ENCODE peak calls at places on chromosome 9, in five cellular contexts. U, D, R, E and T are unnamed samples.

GRCh38 chr9:99023831-99024230 is 80.1 kb downstream of the COL15A1 start:
- DNase-seq in U (no peak), D (no peak), R (no peak), E (peak; percentile 58), T (peak; percentile 76)

GRCh38 chr9:68683433-68683832 is 21.6 kb upstream of the PIP5K1B start:
- DNase-seq in U (no peak), D (no peak), R (no peak), E (no peak), T (no peak)

GRCh38 chr9:100579665-100580064 is 1.8 kb downstream of the CAVIN4 start:
- DNase-seq in U (no peak), D (peak; percentile 65), R (no peak), E (peak; percentile 61), T (no peak)

GRCh38 chr9:80797841-80798688 is 891.3 kb downstream of the TLE1 start:
- DNase-seq in U (no peak), D (peak; percentile 47), R (no peak), E (peak; percentile 63), T (peak; percentile 68)

GRCh38 chr9:14515564-14516198 is 177.6 kb downstream of the ZDHHC21 start:
- DNase-seq in U (no peak), D (peak; percentile 34), R (no peak), E (no peak), T (no peak)

GRCh38 chr9:97710356-97711222 is 13.4 kb upstream of the XPA start:
- DNase-seq in U (peak; percentile 32), D (peak; percentile 30), R (peak; percentile 13), E (peak; percentile 66), T (peak; percentile 64)

GRCh38 chr9:92414566-92414965 is 9.7 kb downstream of the OMD start:
- DNase-seq in U (no peak), D (peak; percentile 29), R (no peak), E (peak; percentile 21), T (no peak)

GRCh38 chr9:93456504-93456903 is 3.1 kb upstream of the FAM120AOS start:
- DNase-seq in U (no peak), D (no peak), R (no peak), E (no peak), T (no peak)

GRCh38 chr9:133682961-133683493 is 46.9 kb downstream of the DBH start:
- DNase-seq in U (no peak), D (no peak), R (no peak), E (no peak), T (peak; percentile 50)

GRCh38 chr9:2916382-2916985 is 72.6 kb upstream of the PUM3 start:
- DNase-seq in U (no peak), D (no peak), R (no peak), E (no peak), T (no peak)

GRCh38 chr9:131478421-131478868 is 24.3 kb upstream of the POMT1 start:
- DNase-seq in U (peak; percentile 36), D (no peak), R (peak; percentile 38), E (no peak), T (peak; percentile 75)

GRCh38 chr9:17052626-17053025 is 82.2 kb upstream of the CNTLN start:
- DNase-seq in U (no peak), D (no peak), R (no peak), E (no peak), T (no peak)

GRCh38 chr9:20593551-20593950 is 28.7 kb downstream of the MLLT3 start:
- DNase-seq in U (no peak), D (peak; percentile 80), R (no peak), E (peak; percentile 81), T (no peak)

DNA sequence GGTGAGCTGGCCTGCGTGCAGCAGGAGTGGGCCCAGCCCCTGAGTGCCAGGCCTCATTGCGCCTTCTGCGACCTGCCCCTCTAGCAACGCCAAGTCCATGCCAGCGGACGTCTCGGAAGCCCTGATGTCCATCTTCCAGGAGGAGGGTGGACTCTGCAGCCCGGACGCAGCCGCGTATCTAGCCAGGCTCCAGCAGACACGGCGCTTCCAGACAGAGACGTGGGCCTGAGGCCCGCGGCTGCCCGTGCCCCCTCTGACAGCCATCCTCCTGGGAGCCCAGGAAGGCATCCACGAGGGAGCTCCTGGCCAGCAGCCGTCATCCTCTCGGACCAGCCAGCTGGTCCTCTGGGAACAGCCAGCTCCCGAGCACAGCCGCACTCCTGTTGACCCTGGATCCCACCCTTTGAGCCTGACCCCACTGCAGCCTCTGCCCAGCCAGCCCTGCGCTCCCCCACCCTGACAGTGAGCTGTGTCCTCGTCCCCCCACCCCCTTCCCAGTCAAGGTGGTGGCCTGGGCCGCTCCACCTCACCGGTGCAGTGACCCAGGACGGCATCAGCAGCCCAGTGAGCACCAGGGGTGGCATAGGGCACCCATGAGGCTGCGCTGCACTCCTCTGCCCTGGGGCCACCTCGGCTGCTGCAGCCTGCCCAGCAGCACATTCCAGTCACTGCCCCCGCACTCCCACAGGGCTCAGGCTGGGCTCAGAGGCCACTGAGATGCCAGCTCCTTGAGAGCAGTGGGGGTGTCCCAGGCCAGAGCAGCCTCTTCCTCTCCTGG is 5.7 kb downstream of the RNF208 start:
- DNase-seq in U (no peak), D (no peak), R (no peak), E (no peak), T (no peak)
- H3K27ac ChIP-seq in U (no peak overlapping the region), D (no peak overlapping the region), R (no peak overlapping the region), E (no peak overlapping the region), T (no peak overlapping the region)

GRCh38 chr9:117013596-117013995 is 326.5 kb downstream of the TRIM32 start:
- DNase-seq in U (no peak), D (no peak), R (no peak), E (no peak), T (no peak)

GRCh38 chr9:117008461-117008860 is 321.4 kb downstream of the TRIM32 start:
- DNase-seq in U (no peak), D (no peak), R (no peak), E (no peak), T (no peak)

GRCh38 chr9:117019242-117019641 is 332.1 kb downstream of the TRIM32 start:
- DNase-seq in U (no peak), D (no peak), R (no peak), E (no peak), T (no peak)

DNA sequence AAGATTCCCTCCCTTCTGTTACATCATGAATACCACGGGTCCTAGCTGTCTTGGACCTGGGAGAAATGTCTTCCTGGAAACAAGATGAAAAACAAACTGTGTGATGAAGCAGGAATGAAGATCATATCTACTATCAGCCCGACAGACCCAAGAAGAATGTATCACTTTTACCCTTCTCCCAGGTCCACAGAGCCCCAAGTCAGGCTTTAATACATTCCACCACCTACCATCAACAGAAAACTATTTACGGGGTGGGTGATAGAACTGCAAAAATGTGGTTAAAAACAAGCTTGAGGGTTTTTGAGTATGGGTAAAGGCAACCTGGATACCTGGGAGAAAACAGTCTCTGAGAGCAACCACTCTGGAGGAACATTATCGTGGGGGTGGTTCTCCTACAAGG is 327.0 kb downstream of the TRIM32 start:
- DNase-seq in U (no peak), D (no peak), R (no peak), E (no peak), T (no peak)
- H3K27ac ChIP-seq in U (no peak overlapping the region), D (no peak overlapping the region), R (no peak overlapping the region), E (no peak overlapping the region), T (no peak overlapping the region)

DNA sequence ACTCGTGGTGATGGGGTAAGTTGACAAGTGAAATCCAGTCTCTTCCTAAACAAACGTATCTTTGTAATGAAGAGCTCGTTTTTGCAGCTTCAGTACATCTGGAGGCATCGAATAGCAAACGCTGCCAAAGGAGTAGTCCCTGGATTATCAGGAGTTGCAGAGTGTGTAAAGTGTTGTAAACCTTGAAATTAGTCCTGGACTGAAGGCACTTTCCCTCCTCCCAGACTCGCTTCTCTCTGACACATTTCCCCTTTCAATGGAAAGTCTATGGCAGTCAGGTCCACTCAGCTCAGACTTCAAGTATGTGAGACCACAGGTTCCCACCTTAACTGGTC is 1.5 kb upstream of the PBX3 start:
- DNase-seq in U (no peak), D (no peak), R (no peak), E (no peak), T (no peak)
- H3K27ac ChIP-seq in U (no peak overlapping the region), D (peak overlapping the region; percentile 64), R (no peak overlapping the region), E (no peak overlapping the region), T (peak overlapping the region; percentile 7)

GRCh38 chr9:87710448-87710847 is 15.5 kb upstream of the CTSL start:
- DNase-seq in U (no peak), D (no peak), R (no peak), E (no peak), T (no peak)

GRCh38 chr9:87713278-87713989 is 12.5 kb upstream of the CTSL start:
- DNase-seq in U (no peak), D (peak; percentile 98), R (no peak), E (peak; percentile 99), T (peak; percentile 88)

GRCh38 chr9:87713990-87714335 is 12.0 kb upstream of the CTSL start:
- DNase-seq in U (no peak), D (no peak), R (no peak), E (no peak), T (no peak)

GRCh38 chr9:87712801-87713277 is 13.1 kb upstream of the CTSL start:
- DNase-seq in U (no peak), D (peak; percentile 5), R (no peak), E (no peak), T (no peak)

DNA sequence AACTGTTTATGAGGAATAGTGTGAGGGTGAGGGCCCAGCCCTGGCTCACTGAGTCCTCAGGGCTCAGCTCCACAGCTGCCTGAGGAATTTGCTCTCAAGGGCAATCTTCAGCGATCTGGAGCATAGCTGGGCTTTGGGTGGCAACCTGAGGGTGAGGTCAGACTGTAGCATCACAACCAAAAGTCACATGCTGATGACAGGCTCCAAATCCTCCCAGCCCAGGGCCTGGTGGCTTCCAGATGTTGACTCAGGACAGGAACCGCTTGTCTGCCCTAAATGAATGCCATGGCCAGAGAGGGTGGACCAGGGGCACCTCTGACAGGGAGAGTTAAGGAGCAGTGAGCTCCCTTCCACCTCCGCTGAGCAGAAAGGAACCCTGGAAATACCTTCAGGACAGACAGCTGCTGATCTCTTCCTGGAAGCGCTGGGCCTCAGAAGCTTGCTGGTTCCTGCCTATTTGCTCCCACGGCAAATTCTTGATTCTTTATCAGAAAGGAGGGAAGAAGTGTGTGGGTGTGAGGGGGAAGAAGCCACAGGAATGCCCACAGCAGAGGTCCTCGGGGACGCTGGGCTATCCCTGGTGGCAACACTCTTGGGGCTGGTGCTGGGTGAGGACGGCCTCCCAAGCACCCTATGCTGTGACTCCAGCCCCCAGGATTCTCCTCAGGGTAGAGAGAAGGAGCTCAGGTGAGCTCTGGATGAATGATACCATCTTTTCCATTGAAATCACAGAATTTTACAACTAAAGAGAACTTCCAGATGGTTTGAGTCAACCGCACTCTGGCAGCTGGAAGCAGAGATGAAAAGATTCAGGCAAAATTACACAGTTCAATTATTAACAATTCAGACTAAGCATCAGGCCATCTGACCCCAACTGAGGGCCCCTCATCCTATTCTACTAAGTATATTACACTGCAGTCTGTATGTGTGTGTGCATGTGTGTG is 13.8 kb upstream of the CTSL start:
- DNase-seq in U (no peak), D (peak; percentile 73), R (no peak), E (peak; percentile 81), T (peak; percentile 29)
- H3K27ac ChIP-seq in U (no peak overlapping the region), D (peak overlapping the region; percentile 92), R (no peak overlapping the region), E (peak overlapping the region; percentile 89), T (no peak overlapping the region)